ENCODE peak calls at places on chromosome X, in ten cellular contexts. Z is stimulated activated CD4-positive, alpha-beta T cell treated with anti-CD3 and anti-CD28 coated beads, Interleukin-2, amount 100 ng/mL, for 48 hours; R is midbrain; H is head of caudate nucleus; U is activated T-helper 1 cell treated with anti-CD3 and anti-CD28 coated beads, Interleukin-2, amount 50 U/mL, for 16 hours; N is SK-N-MC; L is putamen; I is coronary artery; V is GM13977; J is NCI-H1092. C is an unnamed sample.

GRCh38 chrX:45191820-45192409 is 8.8 kb downstream of the DIPK2B start:
- DNase-seq in U (no peak), Z (no peak), N (no peak), H (peak), V (no peak), I (no peak), J (no peak), L (peak), R (peak), C (no peak)

GRCh38 chrX:40908857-40909475 is 173.6 kb upstream of the MED14 start:
- DNase-seq in Z (no peak), H (no peak), R (no peak), U (no peak), V (no peak), J (no peak), I (no peak), N (no peak), L (no peak), C (no peak)

GRCh38 chrX:18887821-18888205 is 96.1 kb downstream of the PHKA2 start:
- DNase-seq in R (no peak), J (no peak), U (no peak), L (no peak), N (no peak), I (no peak), V (no peak), H (no peak), Z (no peak), C (no peak)

GRCh38 chrX:48522291-48522690 is 683 bp downstream of the EBP start:
- DNase-seq in Z (no peak), J (no peak), H (no peak), R (no peak), V (no peak), I (no peak), N (no peak), U (no peak), L (no peak), C (no peak)

GRCh38 chrX:153645921-153646481 is 1.0 kb upstream of the DUSP9 start:
- DNase-seq in R (no peak), N (no peak), Z (no peak), I (no peak), J (no peak), U (no peak), V (no peak), H (no peak), L (no peak), C (peak)

GRCh38 chrX:109635151-109635550 is 10.2 kb upstream of the KCNE5 start:
- DNase-seq in J (no peak), I (no peak), L (no peak), U (no peak), V (peak), H (no peak), R (no peak), N (no peak), Z (no peak), C (peak)

GRCh38 chrX:37350034-37350365 is 836 bp downstream of the PRRG1 start:
- DNase-seq in Z (no peak), I (no peak), U (no peak), V (no peak), J (no peak), N (no peak), R (peak), H (no peak), L (no peak), C (no peak)

GRCh38 chrX:427812-428725 is 41.4 kb upstream of the PPP2R3B start:
- DNase-seq in L (no peak), U (no peak), I (no peak), Z (no peak), H (no peak), N (no peak), R (no peak), V (no peak), J (no peak), C (peak)

GRCh38 chrX:24870143-24870542 is 145.6 kb downstream of the ARX start:
- DNase-seq in J (no peak), V (no peak), N (no peak), L (no peak), U (no peak), I (no peak), H (no peak), R (no peak), Z (no peak), C (no peak)

GRCh38 chrX:109533631-109534030 is 3.0 kb upstream of the NXT2 start:
- DNase-seq in J (no peak), Z (no peak), R (no peak), I (no peak), U (no peak), L (no peak), V (no peak), N (no peak), H (no peak), C (no peak)

GRCh38 chrX:154730271-154730883 is 20.5 kb downstream of the GAB3 start:
- DNase-seq in Z (no peak), L (no peak), U (no peak), J (no peak), R (no peak), V (no peak), N (no peak), H (no peak), I (no peak), C (no peak)

GRCh38 chrX:109281478-109282275 is 200.2 kb downstream of the GUCY2F start:
- DNase-seq in R (no peak), U (no peak), Z (no peak), V (no peak), L (no peak), H (no peak), I (no peak), J (no peak), N (no peak), C (peak)

GRCh38 chrX:1598876-1599790 is 7.7 kb downstream of the AKAP17A start:
- DNase-seq in H (no peak), J (no peak), N (no peak), V (no peak), U (no peak), I (no peak), L (no peak), R (no peak), Z (no peak), C (peak)

GRCh38 chrX:40504801-40505605 is 75.8 kb upstream of the ATP6AP2 start:
- DNase-seq in H (no peak), J (no peak), V (no peak), Z (no peak), N (no peak), I (no peak), L (no peak), R (no peak), U (no peak), C (peak)

GRCh38 chrX:26649534-26649933 is 433.6 kb downstream of the MAGEB5 start:
- DNase-seq in H (no peak), L (no peak), Z (no peak), I (no peak), R (no peak), N (no peak), J (no peak), V (peak), U (no peak), C (no peak)

GRCh38 chrX:9483376-9483775 is 18.5 kb downstream of the TBL1X start:
- DNase-seq in R (no peak), J (no peak), N (no peak), I (no peak), H (no peak), V (no peak), L (no peak), U (no peak), Z (no peak), C (no peak)

GRCh38 chrX:109312757-109313156 is 169.1 kb downstream of the GUCY2F start:
- DNase-seq in N (no peak), L (no peak), V (no peak), H (no peak), I (no peak), R (no peak), U (no peak), Z (no peak), J (no peak), C (peak)

GRCh38 chrX:18620349-18620748 is 51.6 kb downstream of the RS1 start:
- DNase-seq in I (no peak), J (no peak), H (no peak), N (no peak), Z (no peak), U (no peak), R (no peak), V (no peak), L (no peak), C (peak)

GRCh38 chrX:41906515-41907165 is 16.7 kb downstream of the CASK start:
- DNase-seq in L (no peak), N (no peak), U (no peak), Z (no peak), R (no peak), V (no peak), H (no peak), J (no peak), I (no peak), C (no peak)

GRCh38 chrX:17559728-17560379 is 177.4 kb upstream of the SCML1 start:
- DNase-seq in U (no peak), I (no peak), H (no peak), R (no peak), N (no peak), Z (no peak), L (no peak), V (no peak), J (no peak), C (no peak)

GRCh38 chrX:1661048-1661921 is 46.4 kb downstream of the ASMT start:
- DNase-seq in N (no peak), I (no peak), U (peak), H (no peak), R (peak), J (no peak), L (peak), V (peak), Z (peak), C (peak)